ENCODE peak calls at places on chromosome 15, in four cellular contexts. D is fibroblast of lung; C is NCI-H774; W is activated CD4-positive, alpha-beta T cell treated with anti-CD3 and anti-CD28 coated beads, Interleukin-2, amount 50 U/mL, for 1 hour. X is an unnamed sample.

GRCh38 chr15:31102049-31102321 is 460 bp upstream of the TRPM1 start:
- DNase-seq in D (no peak), C (no peak), W (no peak), X (no peak)

GRCh38 chr15:34855397-34855796 is 60.0 kb upstream of the ACTC1 start:
- DNase-seq in D (peak; percentile 79), C (peak; percentile 20), W (no peak), X (no peak)

GRCh38 chr15:73141216-73141900 is 89.1 kb downstream of the NEO1 start:
- DNase-seq in D (no peak), C (no peak), W (no peak), X (no peak)

GRCh38 chr15:74319596-74320357 is 47.7 kb downstream of the CYP11A1 start:
- DNase-seq in D (no peak), C (peak; percentile 72), W (no peak), X (no peak)

GRCh38 chr15:60865507-60865906 is 363.6 kb downstream of the RORA start:
- DNase-seq in D (no peak), C (no peak), W (no peak), X (no peak)

GRCh38 chr15:65957451-65957850 is 88.2 kb downstream of the RAB11A start:
- DNase-seq in D (no peak), C (peak; percentile 47), W (no peak), X (no peak)

GRCh38 chr15:48096813-48097212 is 24.0 kb upstream of the SLC24A5 start:
- DNase-seq in D (peak; percentile 73), C (no peak), W (no peak), X (no peak)

GRCh38 chr15:45573961-45574629 is 13.1 kb upstream of the BLOC1S6 start:
- DNase-seq in D (no peak), C (no peak), W (peak; percentile 3), X (no peak)

GRCh38 chr15:39125904-39126303 is 455.0 kb upstream of the THBS1 start:
- DNase-seq in D (peak; percentile 62), C (peak; percentile 31), W (peak; percentile 1), X (no peak)

GRCh38 chr15:41512512-41513281 is 930 bp downstream of the LTK start:
- DNase-seq in D (no peak), C (no peak), W (peak; percentile 32), X (no peak)

GRCh38 chr15:78675206-78675605 is 34.2 kb upstream of the CHRNB4 start:
- DNase-seq in D (no peak), C (no peak), W (no peak), X (no peak)

GRCh38 chr15:66670698-66671580 is 31.1 kb upstream of the SMAD6 start:
- DNase-seq in D (no peak), C (peak; percentile 84), W (no peak), X (no peak)

GRCh38 chr15:72197460-72198409 is at the start of gene GRAMD2A:
- DNase-seq in D (peak; percentile 12), C (peak; percentile 59), W (no peak), X (no peak)

GRCh38 chr15:68631621-68632051 is 52.8 kb downstream of the CORO2B start:
- DNase-seq in D (no peak), C (no peak), W (no peak), X (no peak)

GRCh38 chr15:63048986-63049665 is 6.6 kb downstream of the TPM1 start:
- DNase-seq in D (peak; percentile 68), C (no peak), W (peak; percentile 39), X (no peak)

GRCh38 chr15:80977627-80978036 is 12.0 kb downstream of the MESD start:
- DNase-seq in D (peak; percentile 61), C (peak; percentile 66), W (peak; percentile 29), X (no peak)

GRCh38 chr15:78082743-78083110 is 5.2 kb upstream of the TBC1D2B start:
- DNase-seq in D (no peak), C (no peak), W (no peak), X (no peak)

GRCh38 chr15:86830304-86830703 is 750.6 kb downstream of the AGBL1 start:
- DNase-seq in D (no peak), C (no peak), W (no peak), X (no peak)